ENCODE peak calls at places on chromosome 18, in seven cellular contexts. D is Panc1, Q is HepG2, O is HCT116, I is upper lobe of left lung, Y is K562, G is GM12878. X is an unnamed sample.

GRCh38 chr18:41703744-41704530 is 251.1 kb upstream of the PIK3C3 start:
- ATAC-seq in D (no peak), G (no peak), Q (no peak), O (no peak), I (no peak), Y (no peak), X (no peak)

GRCh38 chr18:66129248-66129647 is 378.4 kb downstream of the CDH7 start:
- ATAC-seq in I (no peak), Q (no peak), G (no peak), O (no peak), D (no peak), Y (no peak), X (no peak)

GRCh38 chr18:38032516-38032915 is 466.9 kb upstream of the CELF4 start:
- ATAC-seq in G (no peak), Y (no peak), D (no peak), Q (no peak), I (no peak), O (no peak), X (no peak)

GRCh38 chr18:28112056-28112470 is 64.9 kb downstream of the CDH2 start:
- ATAC-seq in Q (no peak), O (no peak), I (no peak), D (no peak), Y (no peak), G (no peak), X (no peak)

GRCh38 chr18:79953921-79954651 is 2.6 kb upstream of the SLC66A2 start:
- ATAC-seq in Y (no peak), G (no peak), Q (no peak), D (no peak), O (no peak), I (no peak), X (no peak)

GRCh38 chr18:36947820-36948348 is 119.0 kb downstream of the KIAA1328 start:
- ATAC-seq in Q (no peak), O (peak; percentile 30), I (no peak), D (no peak), G (no peak), Y (no peak), X (no peak)

GRCh38 chr18:74249181-74249968 is 42.4 kb downstream of the CYB5A start:
- ATAC-seq in O (no peak), D (no peak), Q (peak; percentile 89), I (peak; percentile 91), G (no peak), Y (peak; percentile 57), X (peak; percentile 74)

GRCh38 chr18:43484710-43485109 is 207.4 kb upstream of the SYT4 start:
- ATAC-seq in G (no peak), D (no peak), I (no peak), Q (no peak), Y (no peak), O (no peak), X (no peak)

GRCh38 chr18:36064027-36064808 is 3.1 kb downstream of the RPRD1A start:
- ATAC-seq in O (no peak), D (no peak), I (no peak), Q (no peak), G (no peak), Y (no peak), X (no peak)

GRCh38 chr18:53033128-53033527 is 693.1 kb downstream of the DCC start:
- ATAC-seq in Q (no peak), I (no peak), Y (no peak), D (no peak), G (no peak), O (no peak), X (no peak)

GRCh38 chr18:8705941-8706544 is 687 bp downstream of the MTCL1 start:
- ATAC-seq in G (no peak), D (peak; percentile 2), Y (no peak), I (no peak), O (peak; percentile 3), Q (no peak), X (no peak)

GRCh38 chr18:77455004-77455403 is 205.4 kb downstream of the GALR1 start:
- ATAC-seq in Q (no peak), O (no peak), Y (no peak), I (no peak), G (no peak), D (no peak), X (no peak)

GRCh38 chr18:29644276-29644675 is 1398.3 kb downstream of the DSC3 start:
- ATAC-seq in Q (no peak), Y (no peak), G (no peak), D (no peak), O (no peak), I (no peak), X (no peak)

GRCh38 chr18:68549257-68549871 is 165.5 kb downstream of the TMX3 start:
- ATAC-seq in Q (no peak), G (no peak), O (no peak), I (no peak), D (no peak), Y (no peak), X (no peak)

GRCh38 chr18:7393080-7393479 is 162.2 kb downstream of the LRRC30 start:
- ATAC-seq in Q (no peak), O (no peak), I (no peak), Y (no peak), G (no peak), D (no peak), X (no peak)

GRCh38 chr18:78742346-78742745 is 237.3 kb upstream of the SALL3 start:
- ATAC-seq in D (no peak), O (no peak), I (no peak), Y (no peak), Q (no peak), G (no peak), X (no peak)

GRCh38 chr18:47929681-47930085 is 776 bp downstream of the SMAD2 start:
- ATAC-seq in D (no peak), Q (no peak), Y (peak; percentile 4), G (peak; percentile 1), I (peak; percentile 1), O (no peak), X (no peak)

GRCh38 chr18:6315556-6316331 is 99.0 kb downstream of the L3MBTL4 start:
- ATAC-seq in I (peak; percentile 62), D (no peak), Q (peak; percentile 87), G (no peak), Y (no peak), O (no peak), X (no peak)

GRCh38 chr18:73564073-73564472 is 583.6 kb downstream of the FBXO15 start:
- ATAC-seq in I (no peak), O (no peak), Q (no peak), G (no peak), Y (no peak), D (no peak), X (no peak)

GRCh38 chr18:21330122-21330701 is 88.2 kb downstream of the GREB1L start:
- ATAC-seq in G (no peak), I (peak; percentile 81), D (peak; percentile 69), Y (no peak), O (peak; percentile 88), Q (peak; percentile 87), X (no peak)

GRCh38 chr18:36769172-36769571 is 59.6 kb downstream of the TPGS2 start:
- ATAC-seq in O (no peak), Q (no peak), Y (no peak), I (peak; percentile 29), G (no peak), D (no peak), X (no peak)

DNA sequence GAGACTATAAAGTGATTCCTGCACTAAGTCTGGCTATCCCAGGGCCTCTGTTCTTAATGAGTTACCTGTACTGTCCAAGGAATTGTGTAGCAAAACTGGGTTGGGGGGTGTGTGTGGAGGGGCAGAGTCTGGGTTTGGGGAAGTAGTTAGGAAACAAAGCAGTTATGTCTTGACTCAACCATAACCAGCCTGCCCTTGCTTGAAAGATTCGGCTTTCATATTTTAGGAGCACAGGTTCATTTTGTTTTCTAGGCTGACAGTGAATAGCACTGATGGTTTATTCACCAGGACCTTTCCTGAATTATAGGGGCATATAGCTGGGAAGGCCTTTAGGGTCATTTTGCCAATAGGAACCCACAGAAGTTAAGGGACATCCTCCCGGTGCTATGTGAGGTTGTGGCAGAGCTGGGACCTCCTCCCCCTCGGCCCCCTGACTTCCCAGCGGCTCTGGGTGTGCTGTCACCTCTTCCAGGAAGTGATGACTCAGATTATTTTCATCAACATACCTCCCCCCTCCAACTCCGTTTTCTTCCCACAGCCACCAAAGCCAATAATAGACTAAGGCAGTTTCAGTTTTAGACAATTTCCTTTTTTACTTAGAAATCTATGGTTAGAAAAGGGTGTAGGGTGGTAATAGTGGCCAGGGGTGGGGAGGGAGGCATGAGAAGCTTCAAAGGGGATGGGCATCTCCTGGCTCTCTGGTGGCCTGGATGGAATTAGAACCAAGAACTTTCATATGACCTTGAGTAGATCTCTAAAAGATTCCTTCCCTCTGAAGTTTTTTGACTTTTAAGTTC is 44.8 kb downstream of the SETBP1 start:
- ATAC-seq in O (no peak), G (peak; percentile 73), Y (peak; percentile 86), Q (no peak), D (no peak), I (peak; percentile 72), X (peak; percentile 80)
- H3K4me1 ChIP-seq in O (no peaks in the 10 kb centered on the region), G (peaks cover 73% of the 10 kb centered on the region), Y (peaks cover 37% of the 10 kb centered on the region), Q (no peaks in the 10 kb centered on the region), D (no peaks in the 10 kb centered on the region), I (peaks cover 34% of the 10 kb centered on the region), X (peaks cover 17% of the 10 kb centered on the region)

GRCh38 chr18:886076-886475 is 18.6 kb upstream of the ADCYAP1 start:
- ATAC-seq in Y (no peak), G (no peak), I (no peak), Q (no peak), D (no peak), O (no peak), X (no peak)
- TF ChIP-seq CTCF in Y (no peak), G (no peak), I (no peak), Q (no peak), D (no peak), O (no peak), X (no peak)

DNA sequence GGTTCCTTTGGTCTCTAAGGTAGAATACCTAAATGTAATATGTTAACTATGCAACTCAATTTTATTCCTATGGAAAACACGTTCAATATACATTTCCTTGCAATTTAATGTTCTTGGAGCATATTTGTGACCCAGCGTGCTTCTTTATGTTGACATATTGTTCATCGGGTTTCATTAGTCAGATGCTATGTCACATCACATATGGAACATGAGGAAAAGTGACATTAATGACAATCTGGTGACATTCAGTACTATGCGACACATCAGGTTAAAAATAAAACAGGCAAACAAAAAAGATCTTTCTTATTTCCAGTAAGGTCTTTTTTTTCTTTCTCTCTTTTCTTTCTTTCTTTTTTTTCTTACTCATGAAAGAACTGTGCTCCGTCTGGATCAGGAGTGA is 135.6 kb upstream of the SMIM21 start:
- ATAC-seq in D (no peak), Y (no peak), I (no peak), O (no peak), G (no peak), Q (no peak), X (no peak)
- TF ChIP-seq POLR2AphosphoS5 in D (no peak), Y (no peak), I (no peak), O (no peak), G (no peak), Q (no peak), X (no peak)

DNA sequence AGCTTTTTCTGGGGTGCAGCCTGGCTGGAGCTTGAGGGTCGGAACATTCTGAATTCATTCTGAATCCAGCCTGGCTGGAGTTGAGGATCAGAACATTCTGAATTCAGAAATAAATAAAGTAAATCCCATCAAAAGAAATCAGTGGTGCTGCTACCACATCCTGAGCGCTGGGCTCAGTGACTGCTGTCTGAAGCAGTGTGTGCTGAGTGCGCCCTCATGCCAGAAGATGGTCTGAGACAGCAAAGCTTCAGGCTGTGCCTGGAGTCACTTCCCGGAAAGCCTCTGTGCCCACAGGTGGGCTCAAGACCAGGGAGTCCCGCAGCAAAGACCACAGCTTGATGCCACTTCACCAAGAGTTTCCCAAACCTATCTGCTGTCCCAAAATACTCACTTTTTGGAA is 187.9 kb downstream of the VAPA start:
- ATAC-seq in G (no peak), Y (no peak), Q (no peak), I (no peak), O (no peak), D (no peak), X (no peak)
- H3K4me1 ChIP-seq in G (no peaks in the 10 kb centered on the region), Y (no peaks in the 10 kb centered on the region), Q (no peaks in the 10 kb centered on the region), I (no peaks in the 10 kb centered on the region), O (no peaks in the 10 kb centered on the region), D (no peaks in the 10 kb centered on the region), X (no peaks in the 10 kb centered on the region)